ENCODE peak calls at places on chromosomes 1 and 21, in eight cellular contexts. N is HEK293T; K is activated CD4-positive, alpha-beta T cell treated with anti-CD3 and anti-CD28 coated beads for 48 hours; Z is NCI-H1092; C is activated CD8-positive, alpha-beta T cell treated with anti-CD3 and anti-CD28 coated beads for 36 hours; U is lower leg skin; Y is tibial artery; J is RWPE1. E is an unnamed sample.

GRCh38 chr1:34113362-34113761 is 51.7 kb downstream of the CSMD2 start:
- DNase-seq in N (no peak), U (no peak), K (no peak), J (no peak), C (no peak), Y (no peak), Z (peak), E (no peak)

GRCh38 chr1:171742577-171742922 is 685 bp upstream of the VAMP4 start:
- DNase-seq in N (peak), Z (peak), Y (peak), U (no peak), J (peak), K (peak), C (peak), E (no peak)

GRCh38 chr1:235739124-235739523 is 89.5 kb upstream of the GNG4 start:
- DNase-seq in N (no peak), K (no peak), Z (no peak), J (peak), Y (no peak), U (no peak), C (no peak), E (no peak)

GRCh38 chr1:213606252-213606820 is 381.4 kb upstream of the PROX1 start:
- DNase-seq in U (no peak), N (no peak), Z (no peak), Y (no peak), C (no peak), K (no peak), J (no peak), E (no peak)

GRCh38 chr1:216422821-216423529 is at the start of gene USH2A:
- DNase-seq in K (no peak), Z (peak), U (no peak), C (no peak), J (no peak), Y (no peak), N (no peak), E (peak)

GRCh38 chr21:33541756-33542639 is at the start of gene GART:
- DNase-seq in K (peak), Y (peak), J (peak), U (peak), C (peak), Z (peak), N (peak), E (peak)

GRCh38 chr21:26049803-26050202 is 120.8 kb downstream of the APP start:
- DNase-seq in Y (no peak), U (no peak), C (no peak), K (no peak), Z (no peak), N (no peak), J (no peak), E (no peak)

GRCh38 chr1:169711469-169712308 is at the start of gene SELL:
- DNase-seq in J (peak), K (peak), Y (peak), N (peak), C (peak), U (peak), Z (peak), E (peak)

GRCh38 chr21:20404915-20405314 is 593.3 kb upstream of the NCAM2 start:
- DNase-seq in J (no peak), K (no peak), Z (no peak), U (no peak), C (no peak), N (no peak), Y (no peak), E (no peak)

GRCh38 chr1:12215562-12215961 is 14.3 kb upstream of the VPS13D start:
- DNase-seq in J (no peak), Z (no peak), C (no peak), K (no peak), N (no peak), Y (no peak), U (no peak), E (no peak)

GRCh38 chr1:17511188-17511587 is 28.3 kb upstream of the ARHGEF10L start:
- DNase-seq in N (no peak), J (no peak), Z (no peak), K (no peak), U (no peak), C (no peak), Y (no peak), E (no peak)

GRCh38 chr1:115838805-115839705 is 1.9 kb downstream of the NHLH2 start:
- DNase-seq in U (peak), C (peak), J (peak), Z (no peak), Y (no peak), K (peak), N (peak), E (no peak)

GRCh38 chr1:56406821-56407220 is 172.5 kb downstream of the PLPP3 start:
- DNase-seq in K (no peak), Z (no peak), N (no peak), J (no peak), C (no peak), Y (no peak), U (no peak), E (no peak)

E was measured in neuronal stem cell.